ENCODE peak calls at places on chromosomes 5 and 9, in eight cellular contexts. One of them, this sample, is unnamed.

GRCh38 chr9:99109522-99109921 is 4.6 kb downstream of the TGFBR1 start:
- DNase-seq in HCT116: no peak
- DNase-seq in ovary: no peak
- DNase-seq in foreskin fibroblast: peak
- DNase-seq in AG04449: no peak
- DNase-seq in PC-9: no peak
- DNase-seq in brain microvascular endothelial cell: no peak
- DNase-seq in lower leg skin: no peak
- DNase-seq in this sample: no peak

GRCh38 chr5:123460296-123460729 is 37.1 kb upstream of the CEP120 start:
- DNase-seq in HCT116: peak
- DNase-seq in ovary: no peak
- DNase-seq in foreskin fibroblast: no peak
- DNase-seq in AG04449: no peak
- DNase-seq in PC-9: peak
- DNase-seq in brain microvascular endothelial cell: peak
- DNase-seq in lower leg skin: no peak
- DNase-seq in this sample: no peak

GRCh38 chr9:4594994-4595393 is 67.1 kb upstream of the PLPP6 start:
- DNase-seq in HCT116: no peak
- DNase-seq in ovary: no peak
- DNase-seq in foreskin fibroblast: no peak
- DNase-seq in AG04449: no peak
- DNase-seq in PC-9: no peak
- DNase-seq in brain microvascular endothelial cell: no peak
- DNase-seq in lower leg skin: no peak
- DNase-seq in this sample: no peak

GRCh38 chr5:94217745-94218144 is 400.7 kb downstream of the KIAA0825 start:
- DNase-seq in HCT116: no peak
- DNase-seq in ovary: no peak
- DNase-seq in foreskin fibroblast: no peak
- DNase-seq in AG04449: no peak
- DNase-seq in PC-9: no peak
- DNase-seq in brain microvascular endothelial cell: no peak
- DNase-seq in lower leg skin: no peak
- DNase-seq in this sample: no peak

GRCh38 chr9:128702949-128703615 is 779 bp downstream of the PKN3 start:
- DNase-seq in HCT116: no peak
- DNase-seq in ovary: no peak
- DNase-seq in foreskin fibroblast: peak
- DNase-seq in AG04449: no peak
- DNase-seq in PC-9: no peak
- DNase-seq in brain microvascular endothelial cell: no peak
- DNase-seq in lower leg skin: no peak
- DNase-seq in this sample: peak

GRCh38 chr5:59757442-59757841 is 136.1 kb downstream of the PDE4D start:
- DNase-seq in HCT116: no peak
- DNase-seq in ovary: no peak
- DNase-seq in foreskin fibroblast: peak
- DNase-seq in AG04449: no peak
- DNase-seq in PC-9: no peak
- DNase-seq in brain microvascular endothelial cell: peak
- DNase-seq in lower leg skin: no peak
- DNase-seq in this sample: no peak

GRCh38 chr9:20630241-20630943 is 8.1 kb upstream of the MLLT3 start:
- DNase-seq in HCT116: no peak
- DNase-seq in ovary: no peak
- DNase-seq in foreskin fibroblast: peak
- DNase-seq in AG04449: no peak
- DNase-seq in PC-9: no peak
- DNase-seq in brain microvascular endothelial cell: no peak
- DNase-seq in lower leg skin: no peak
- DNase-seq in this sample: no peak

GRCh38 chr9:13513710-13514444 is 234.4 kb upstream of the MPDZ start:
- DNase-seq in HCT116: no peak
- DNase-seq in ovary: no peak
- DNase-seq in foreskin fibroblast: peak
- DNase-seq in AG04449: no peak
- DNase-seq in PC-9: no peak
- DNase-seq in brain microvascular endothelial cell: peak
- DNase-seq in lower leg skin: peak
- DNase-seq in this sample: no peak

GRCh38 chr9:131807131-131807990 is 67.5 kb upstream of the RAPGEF1 start:
- DNase-seq in HCT116: no peak
- DNase-seq in ovary: no peak
- DNase-seq in foreskin fibroblast: no peak
- DNase-seq in AG04449: no peak
- DNase-seq in PC-9: no peak
- DNase-seq in brain microvascular endothelial cell: no peak
- DNase-seq in lower leg skin: no peak
- DNase-seq in this sample: no peak

GRCh38 chr5:22088517-22088916 is 764.6 kb downstream of the CDH12 start:
- DNase-seq in HCT116: no peak
- DNase-seq in ovary: no peak
- DNase-seq in foreskin fibroblast: no peak
- DNase-seq in AG04449: no peak
- DNase-seq in PC-9: no peak
- DNase-seq in brain microvascular endothelial cell: no peak
- DNase-seq in lower leg skin: no peak
- DNase-seq in this sample: no peak

GRCh38 chr5:14167211-14167845 is 24.2 kb downstream of the TRIO start:
- DNase-seq in HCT116: no peak
- DNase-seq in ovary: no peak
- DNase-seq in foreskin fibroblast: peak
- DNase-seq in AG04449: no peak
- DNase-seq in PC-9: no peak
- DNase-seq in brain microvascular endothelial cell: no peak
- DNase-seq in lower leg skin: no peak
- DNase-seq in this sample: no peak

GRCh38 chr5:53917095-53917494 is 356.7 kb downstream of the NDUFS4 start:
- DNase-seq in HCT116: no peak
- DNase-seq in ovary: no peak
- DNase-seq in foreskin fibroblast: peak
- DNase-seq in AG04449: peak
- DNase-seq in PC-9: no peak
- DNase-seq in brain microvascular endothelial cell: peak
- DNase-seq in lower leg skin: no peak
- DNase-seq in this sample: no peak
- TF ChIP-seq CTCF in HCT116: peak
- TF ChIP-seq CTCF in ovary: no peak
- TF ChIP-seq CTCF in foreskin fibroblast: peak
- TF ChIP-seq CTCF in AG04449: peak
- TF ChIP-seq CTCF in PC-9: peak
- TF ChIP-seq CTCF in brain microvascular endothelial cell: peak
- TF ChIP-seq CTCF in lower leg skin: no peak
- TF ChIP-seq CTCF in this sample: no peak

GRCh38 chr5:107104040-107104773 is 566.5 kb downstream of the EFNA5 start:
- DNase-seq in HCT116: no peak
- DNase-seq in ovary: no peak
- DNase-seq in foreskin fibroblast: no peak
- DNase-seq in AG04449: no peak
- DNase-seq in PC-9: no peak
- DNase-seq in brain microvascular endothelial cell: no peak
- DNase-seq in lower leg skin: no peak
- DNase-seq in this sample: peak

GRCh38 chr5:107108111-107108510 is 562.6 kb downstream of the EFNA5 start:
- DNase-seq in HCT116: no peak
- DNase-seq in ovary: no peak
- DNase-seq in foreskin fibroblast: no peak
- DNase-seq in AG04449: no peak
- DNase-seq in PC-9: no peak
- DNase-seq in brain microvascular endothelial cell: no peak
- DNase-seq in lower leg skin: no peak
- DNase-seq in this sample: no peak

GRCh38 chr5:107103522-107103921 is 567.2 kb downstream of the EFNA5 start:
- DNase-seq in HCT116: no peak
- DNase-seq in ovary: no peak
- DNase-seq in foreskin fibroblast: no peak
- DNase-seq in AG04449: no peak
- DNase-seq in PC-9: no peak
- DNase-seq in brain microvascular endothelial cell: no peak
- DNase-seq in lower leg skin: no peak
- DNase-seq in this sample: no peak

GRCh38 chr5:107100121-107100520 is 570.6 kb downstream of the EFNA5 start:
- DNase-seq in HCT116: no peak
- DNase-seq in ovary: no peak
- DNase-seq in foreskin fibroblast: no peak
- DNase-seq in AG04449: no peak
- DNase-seq in PC-9: no peak
- DNase-seq in brain microvascular endothelial cell: no peak
- DNase-seq in lower leg skin: no peak
- DNase-seq in this sample: no peak

DNA sequence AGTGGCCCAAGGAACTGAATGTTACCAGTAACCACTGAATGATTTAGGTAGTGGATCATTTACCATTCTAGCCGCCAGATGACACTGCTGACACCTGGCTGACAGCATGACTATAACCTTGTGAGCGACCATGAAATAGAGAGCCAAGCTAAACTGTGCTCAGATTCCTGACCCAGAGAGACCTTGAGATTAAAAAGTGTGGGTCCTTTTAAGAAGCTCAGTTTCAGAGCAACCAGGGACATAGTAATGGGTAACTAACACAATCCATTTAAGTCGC is 566.0 kb downstream of the EFNA5 start:
- DNase-seq in HCT116: no peak
- DNase-seq in ovary: no peak
- DNase-seq in foreskin fibroblast: no peak
- DNase-seq in AG04449: no peak
- DNase-seq in PC-9: peak
- DNase-seq in brain microvascular endothelial cell: no peak
- DNase-seq in lower leg skin: no peak
- DNase-seq in this sample: no peak
- TF ChIP-seq CTCF in HCT116: peak
- TF ChIP-seq CTCF in ovary: no peak
- TF ChIP-seq CTCF in foreskin fibroblast: no peak
- TF ChIP-seq CTCF in AG04449: no peak
- TF ChIP-seq CTCF in PC-9: peak
- TF ChIP-seq CTCF in brain microvascular endothelial cell: peak
- TF ChIP-seq CTCF in lower leg skin: no peak
- TF ChIP-seq CTCF in this sample: peak

GRCh38 chr9:36788534-36788933 is 215.8 kb downstream of the MELK start:
- DNase-seq in HCT116: peak
- DNase-seq in ovary: no peak
- DNase-seq in foreskin fibroblast: no peak
- DNase-seq in AG04449: no peak
- DNase-seq in PC-9: peak
- DNase-seq in brain microvascular endothelial cell: no peak
- DNase-seq in lower leg skin: no peak
- DNase-seq in this sample: no peak
- TF ChIP-seq CTCF in HCT116: peak
- TF ChIP-seq CTCF in ovary: no peak
- TF ChIP-seq CTCF in foreskin fibroblast: peak
- TF ChIP-seq CTCF in AG04449: no peak
- TF ChIP-seq CTCF in PC-9: peak
- TF ChIP-seq CTCF in brain microvascular endothelial cell: peak
- TF ChIP-seq CTCF in lower leg skin: no peak
- TF ChIP-seq CTCF in this sample: no peak

GRCh38 chr5:56167522-56167921 is 65.6 kb downstream of the ANKRD55 start:
- DNase-seq in HCT116: no peak
- DNase-seq in ovary: no peak
- DNase-seq in foreskin fibroblast: no peak
- DNase-seq in AG04449: no peak
- DNase-seq in PC-9: no peak
- DNase-seq in brain microvascular endothelial cell: peak
- DNase-seq in lower leg skin: no peak
- DNase-seq in this sample: no peak
- TF ChIP-seq CTCF in HCT116: no peak
- TF ChIP-seq CTCF in ovary: no peak
- TF ChIP-seq CTCF in foreskin fibroblast: no peak
- TF ChIP-seq CTCF in AG04449: no peak
- TF ChIP-seq CTCF in PC-9: no peak
- TF ChIP-seq CTCF in brain microvascular endothelial cell: no peak
- TF ChIP-seq CTCF in lower leg skin: no peak
- TF ChIP-seq CTCF in this sample: no peak

DNA sequence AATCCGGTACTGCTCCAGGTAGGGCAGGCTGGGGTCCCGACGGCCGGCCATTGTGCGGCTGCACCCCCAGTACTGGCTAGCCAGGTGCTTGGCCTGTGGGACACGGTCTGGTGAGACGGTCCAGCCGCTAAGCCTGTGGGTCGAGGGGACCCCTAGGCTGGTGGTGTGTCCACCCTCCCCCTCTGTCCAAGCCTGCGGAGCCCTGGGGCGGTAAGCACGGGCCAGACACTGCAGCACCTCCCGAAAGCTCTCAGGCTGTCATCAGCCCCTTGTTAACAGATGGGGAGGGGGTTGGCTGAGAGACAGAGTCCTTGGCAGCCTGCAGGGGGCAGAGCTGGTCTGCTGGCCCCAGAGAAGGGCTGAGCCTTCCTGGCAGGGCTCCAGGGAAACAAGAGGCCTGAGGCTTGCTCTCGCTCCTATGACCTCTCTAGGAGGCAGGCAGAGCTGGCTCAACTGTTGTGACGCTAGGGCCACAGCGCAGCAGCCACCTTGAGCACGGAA is 11.8 kb upstream of the MRNIP start:
- DNase-seq in HCT116: no peak
- DNase-seq in ovary: peak
- DNase-seq in foreskin fibroblast: no peak
- DNase-seq in AG04449: no peak
- DNase-seq in PC-9: no peak
- DNase-seq in brain microvascular endothelial cell: peak
- DNase-seq in lower leg skin: no peak
- DNase-seq in this sample: peak
- TF ChIP-seq CTCF in HCT116: peak
- TF ChIP-seq CTCF in ovary: no peak
- TF ChIP-seq CTCF in foreskin fibroblast: peak
- TF ChIP-seq CTCF in AG04449: peak
- TF ChIP-seq CTCF in PC-9: no peak
- TF ChIP-seq CTCF in brain microvascular endothelial cell: peak
- TF ChIP-seq CTCF in lower leg skin: no peak
- TF ChIP-seq CTCF in this sample: peak

DNA sequence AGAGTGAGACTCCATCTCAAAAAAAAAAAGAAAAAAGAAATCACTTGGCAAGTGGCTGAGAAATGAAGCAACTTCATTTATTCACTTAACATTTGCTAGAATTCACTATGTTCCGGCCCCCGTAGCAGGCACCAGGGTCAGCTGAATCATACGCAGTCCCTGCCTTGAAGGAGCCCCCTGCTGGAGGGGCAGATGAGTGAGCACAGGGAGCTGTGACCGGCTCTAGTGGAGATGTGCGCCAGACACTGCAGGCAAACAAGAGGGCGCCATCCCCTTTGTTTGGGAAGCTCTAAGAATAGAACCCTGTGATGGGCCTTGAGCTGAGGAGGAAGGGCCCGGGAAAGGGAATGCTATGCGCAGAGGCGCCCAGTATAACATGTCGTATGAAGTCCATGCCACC is 20.2 kb upstream of the RPL26L1 start:
- DNase-seq in HCT116: peak
- DNase-seq in ovary: no peak
- DNase-seq in foreskin fibroblast: peak
- DNase-seq in AG04449: no peak
- DNase-seq in PC-9: peak
- DNase-seq in brain microvascular endothelial cell: no peak
- DNase-seq in lower leg skin: no peak
- DNase-seq in this sample: no peak
- TF ChIP-seq CTCF in HCT116: peak
- TF ChIP-seq CTCF in ovary: no peak
- TF ChIP-seq CTCF in foreskin fibroblast: peak
- TF ChIP-seq CTCF in AG04449: peak
- TF ChIP-seq CTCF in PC-9: peak
- TF ChIP-seq CTCF in brain microvascular endothelial cell: peak
- TF ChIP-seq CTCF in lower leg skin: no peak
- TF ChIP-seq CTCF in this sample: peak

GRCh38 chr9:114047717-114048116 is 30.4 kb downstream of the AMBP start:
- DNase-seq in HCT116: peak
- DNase-seq in ovary: no peak
- DNase-seq in foreskin fibroblast: peak
- DNase-seq in AG04449: no peak
- DNase-seq in PC-9: no peak
- DNase-seq in brain microvascular endothelial cell: peak
- DNase-seq in lower leg skin: no peak
- DNase-seq in this sample: no peak
- TF ChIP-seq CTCF in HCT116: peak
- TF ChIP-seq CTCF in ovary: no peak
- TF ChIP-seq CTCF in foreskin fibroblast: peak
- TF ChIP-seq CTCF in AG04449: peak
- TF ChIP-seq CTCF in PC-9: peak
- TF ChIP-seq CTCF in brain microvascular endothelial cell: peak
- TF ChIP-seq CTCF in lower leg skin: no peak
- TF ChIP-seq CTCF in this sample: no peak

This sample was measured in psoas muscle.